ENCODE peak calls at places on chromosome 4, in five cellular contexts. J, I, Z, L and S are unnamed samples.

GRCh38 chr4:95651891-95652290 is 103.1 kb upstream of the UNC5C start:
- DNase-seq in Z (no peak), I (no peak), L (no peak), J (no peak), S (no peak)

GRCh38 chr4:164136181-164136616 is 617.7 kb upstream of the SMIM31 start:
- DNase-seq in I (no peak), J (peak; percentile 50), L (no peak), Z (no peak), S (peak; percentile 62)

GRCh38 chr4:136471051-136471450 is 1061.2 kb downstream of the PCDH18 start:
- DNase-seq in Z (no peak), I (no peak), L (no peak), J (no peak), S (no peak)

GRCh38 chr4:106587558-106587957 is 219.0 kb upstream of the GIMD1 start:
- DNase-seq in I (peak; percentile 87), L (no peak), Z (no peak), J (no peak), S (peak; percentile 83)

GRCh38 chr4:47667552-47667951 is 170.3 kb downstream of the CORIN start:
- DNase-seq in J (no peak), Z (no peak), I (no peak), L (no peak), S (no peak)

GRCh38 chr4:74897390-74897789 is 35.5 kb upstream of the PARM1 start:
- DNase-seq in L (no peak), I (no peak), J (no peak), Z (no peak), S (no peak)

GRCh38 chr4:100935090-100935489 is 412.2 kb downstream of the PPP3CA start:
- DNase-seq in J (no peak), L (no peak), Z (no peak), I (peak; percentile 16), S (no peak)

GRCh38 chr4:125741825-125742452 is 427.2 kb downstream of the FAT4 start:
- DNase-seq in L (no peak), J (no peak), Z (peak; percentile 24), I (peak; percentile 47), S (peak; percentile 21)

GRCh38 chr4:8373973-8374545 is 66.5 kb downstream of the ACOX3 start:
- DNase-seq in I (no peak), J (no peak), L (no peak), Z (no peak), S (no peak)

GRCh38 chr4:124105212-124105611 is 607.3 kb downstream of the ANKRD50 start:
- DNase-seq in I (peak; percentile 54), Z (no peak), J (peak; percentile 10), L (no peak), S (peak; percentile 42)

GRCh38 chr4:34850426-34850825 is 1393.9 kb downstream of the ARAP2 start:
- DNase-seq in I (peak; percentile 4), L (no peak), Z (no peak), J (no peak), S (no peak)

GRCh38 chr4:144709793-144710525 is 64.0 kb downstream of the HHIP start:
- DNase-seq in I (peak; percentile 68), J (peak; percentile 84), L (no peak), Z (no peak), S (peak; percentile 86)

GRCh38 chr4:98873059-98873458 is 55.9 kb downstream of the EIF4E start:
- DNase-seq in J (no peak), I (peak; percentile 27), Z (no peak), L (no peak), S (peak; percentile 59)

GRCh38 chr4:8366601-8367000 is 73.9 kb downstream of the ACOX3 start:
- DNase-seq in I (no peak), J (no peak), L (no peak), Z (no peak), S (no peak)

GRCh38 chr4:150518559-150518958 is 63.4 kb upstream of the MAB21L2 start:
- DNase-seq in I (peak; percentile 19), Z (no peak), L (no peak), J (no peak), S (peak; percentile 68)

GRCh38 chr4:142406917-142407501 is 439.1 kb downstream of the INPP4B start:
- DNase-seq in L (peak; percentile 47), Z (no peak), J (no peak), I (no peak), S (peak; percentile 32)

GRCh38 chr4:123672987-123673386 is 276.4 kb downstream of the SPRY1 start:
- DNase-seq in J (no peak), Z (no peak), I (peak; percentile 34), L (no peak), S (peak; percentile 74)

GRCh38 chr4:147714575-147715401 is 17.1 kb upstream of the ARHGAP10 start:
- DNase-seq in I (peak; percentile 91), L (no peak), Z (no peak), J (peak; percentile 37), S (peak; percentile 91)

GRCh38 chr4:126779001-126779400 is 853.8 kb upstream of the INTU start:
- DNase-seq in L (no peak), I (no peak), Z (no peak), J (no peak), S (no peak)

GRCh38 chr4:154348657-154349056 is 142.9 kb downstream of the DCHS2 start:
- DNase-seq in J (no peak), Z (no peak), I (no peak), L (no peak), S (no peak)

GRCh38 chr4:37383579-37384229 is 139.2 kb downstream of the NWD2 start:
- DNase-seq in L (no peak), J (peak; percentile 3), Z (peak; percentile 38), I (peak; percentile 3), S (no peak)

GRCh38 chr4:47451657-47452056 is 11.8 kb downstream of the COMMD8 start:
- DNase-seq in J (no peak), L (no peak), Z (no peak), I (peak; percentile 62), S (no peak)

GRCh38 chr4:98838977-98839618 is 89.8 kb downstream of the EIF4E start:
- DNase-seq in L (no peak), J (peak; percentile 21), Z (no peak), I (peak; percentile 55), S (peak; percentile 57)

GRCh38 chr4:5504486-5504885 is 203.9 kb downstream of the EVC2 start:
- DNase-seq in J (no peak), Z (no peak), I (no peak), L (no peak), S (peak; percentile 42)

GRCh38 chr4:128565565-128566186 is 243.8 kb upstream of the JADE1 start:
- DNase-seq in Z (peak; percentile 37), L (no peak), J (peak; percentile 34), I (peak; percentile 40), S (no peak)

GRCh38 chr4:152072001-152072485 is 311.2 kb upstream of the GATB start:
- DNase-seq in L (no peak), I (peak; percentile 51), J (peak; percentile 33), Z (no peak), S (no peak)

GRCh38 chr4:185697488-185697887 is 114.5 kb downstream of the SORBS2 start:
- DNase-seq in I (no peak), L (no peak), Z (no peak), J (no peak), S (no peak)

GRCh38 chr4:150682126-150682525 is 100.2 kb downstream of the MAB21L2 start:
- DNase-seq in J (no peak), I (no peak), Z (no peak), L (no peak), S (no peak)

GRCh38 chr4:29770627-29771026 is 949.5 kb upstream of the PCDH7 start:
- DNase-seq in J (no peak), Z (no peak), I (no peak), L (no peak), S (no peak)

GRCh38 chr4:141711211-141711610 is 74.8 kb downstream of the IL15 start:
- DNase-seq in L (no peak), J (no peak), I (peak; percentile 40), Z (no peak), S (peak; percentile 6)

GRCh38 chr4:138090145-138090917 is 151.8 kb downstream of the SLC7A11 start:
- DNase-seq in I (peak; percentile 86), Z (peak; percentile 88), J (peak; percentile 42), L (no peak), S (peak; percentile 54)

GRCh38 chr4:75327804-75328512 is 186.2 kb downstream of the RCHY1 start:
- DNase-seq in J (no peak), L (no peak), Z (no peak), I (peak; percentile 7), S (no peak)

GRCh38 chr4:71833175-71833900 is 49.5 kb upstream of the GC start:
- DNase-seq in I (no peak), L (no peak), J (no peak), Z (no peak), S (no peak)

GRCh38 chr4:170305627-170306026 is 215.9 kb upstream of the AADAT start:
- DNase-seq in I (no peak), Z (no peak), L (no peak), J (no peak), S (no peak)